ENCODE peak calls at places on chromosomes 6 and 20, in eight cellular contexts. D is activated CD8-positive, alpha-beta memory T cell treated with anti-CD3 and anti-CD28 coated beads for 48 hours; A is fibroblast of lung; W is mucosa of descending colon; U is endothelial cell of umbilical vein; M is naive thymus-derived CD4-positive, alpha-beta T cell; I is posterior vena cava; P is ACHN. K is an unnamed sample.

GRCh38 chr6:135182993-135183531 is 2.0 kb downstream of the MYB start:
- DNase-seq in D (peak; percentile 66), A (no peak), W (peak; percentile 89), U (no peak), M (peak; percentile 37), I (no peak), P (no peak), K (no peak)

GRCh38 chr20:49646126-49646525 is 67.6 kb downstream of the B4GALT5 start:
- DNase-seq in D (no peak), A (peak; percentile 85), W (no peak), U (no peak), M (no peak), I (no peak), P (no peak), K (no peak)

GRCh38 chr6:132067286-132067685 is 116.1 kb upstream of the CCN2 start:
- DNase-seq in D (no peak), A (no peak), W (no peak), U (peak; percentile 82), M (no peak), I (no peak), P (no peak), K (no peak)

GRCh38 chr20:57654363-57654997 is 34.3 kb upstream of the ZBP1 start:
- DNase-seq in D (no peak), A (peak; percentile 55), W (peak; percentile 75), U (peak; percentile 69), M (no peak), I (peak; percentile 70), P (peak; percentile 32), K (peak; percentile 72)

GRCh38 chr6:26156105-26156849 is 69.0 kb downstream of the HFE start:
- DNase-seq in D (peak; percentile 75), A (peak; percentile 81), W (peak; percentile 94), U (peak; percentile 94), M (peak; percentile 87), I (peak; percentile 98), P (peak; percentile 83), K (peak; percentile 90)

GRCh38 chr6:9233226-9233625 is 797.9 kb upstream of the SLC35B3 start:
- DNase-seq in D (no peak), A (no peak), W (no peak), U (no peak), M (no peak), I (no peak), P (no peak), K (no peak)

GRCh38 chr6:6790891-6791290 is 202.4 kb downstream of the LY86 start:
- DNase-seq in D (no peak), A (peak; percentile 35), W (no peak), U (no peak), M (no peak), I (no peak), P (peak; percentile 90), K (no peak)

GRCh38 chr6:43699564-43700186 is 12.1 kb upstream of the MRPS18A start:
- DNase-seq in D (no peak), A (peak; percentile 27), W (peak; percentile 56), U (peak; percentile 89), M (no peak), I (peak; percentile 35), P (no peak), K (no peak)

GRCh38 chr6:83708546-83708969 is 343 bp downstream of the SNAP91 start:
- DNase-seq in D (no peak), A (peak; percentile 19), W (no peak), U (peak; percentile 29), M (no peak), I (no peak), P (no peak), K (peak; percentile 50)

GRCh38 chr6:157977176-157977804 is 4.4 kb upstream of the SYNJ2 start:
- DNase-seq in D (no peak), A (no peak), W (no peak), U (no peak), M (no peak), I (no peak), P (no peak), K (no peak)

GRCh38 chr6:149781715-149782114 is 32.2 kb downstream of the PCMT1 start:
- DNase-seq in D (no peak), A (no peak), W (no peak), U (no peak), M (no peak), I (no peak), P (no peak), K (no peak)

GRCh38 chr6:33639559-33639958 is 18.4 kb downstream of the ITPR3 start:
- DNase-seq in D (no peak), A (no peak), W (no peak), U (no peak), M (no peak), I (no peak), P (no peak), K (no peak)

GRCh38 chr20:59938221-59938620 is 1.9 kb downstream of the PPP1R3D start:
- DNase-seq in D (no peak), A (peak; percentile 50), W (no peak), U (no peak), M (no peak), I (no peak), P (no peak), K (no peak)

GRCh38 chr20:34017610-34018009 is 23.9 kb downstream of the RALY start:
- DNase-seq in D (no peak), A (peak; percentile 98), W (no peak), U (no peak), M (no peak), I (no peak), P (peak; percentile 57), K (no peak)

GRCh38 chr6:3849681-3850450 is 693 bp downstream of the FAM50B start:
- DNase-seq in D (no peak), A (peak; percentile 32), W (no peak), U (peak; percentile 39), M (no peak), I (no peak), P (no peak), K (no peak)

GRCh38 chr6:132041706-132042105 is 90.5 kb upstream of the CCN2 start:
- DNase-seq in D (no peak), A (peak; percentile 63), W (no peak), U (no peak), M (no peak), I (no peak), P (no peak), K (no peak)

GRCh38 chr6:160991411-160992322 is at the start of gene MAP3K4:
- DNase-seq in D (peak; percentile 63), A (peak; percentile 82), W (peak; percentile 81), U (peak; percentile 80), M (peak; percentile 76), I (peak; percentile 94), P (peak; percentile 75), K (peak; percentile 64)

GRCh38 chr6:6494677-6495076 is 93.8 kb upstream of the LY86 start:
- DNase-seq in D (no peak), A (no peak), W (peak; percentile 68), U (no peak), M (no peak), I (peak; percentile 84), P (peak; percentile 30), K (no peak)

GRCh38 chr6:154995241-154996162 is at the start of gene TIAM2:
- DNase-seq in D (peak; percentile 26), A (peak; percentile 35), W (peak; percentile 20), U (no peak), M (no peak), I (peak; percentile 81), P (no peak), K (peak; percentile 56)

GRCh38 chr6:113634352-113635163 is 222.6 kb upstream of the MARCKS start:
- DNase-seq in D (no peak), A (peak; percentile 81), W (no peak), U (no peak), M (no peak), I (no peak), P (no peak), K (no peak)

GRCh38 chr6:123715243-123715863 is 78.6 kb upstream of the TRDN start:
- DNase-seq in D (no peak), A (peak; percentile 1), W (peak; percentile 12), U (peak; percentile 55), M (no peak), I (no peak), P (peak; percentile 38), K (no peak)

GRCh38 chr6:116220172-116220571 is 33.7 kb downstream of the TSPYL4 start:
- DNase-seq in D (no peak), A (peak; percentile 38), W (no peak), U (peak; percentile 25), M (no peak), I (no peak), P (peak; percentile 8), K (no peak)

GRCh38 chr20:53773792-53774371 is 180.2 kb upstream of the ZNF217 start:
- DNase-seq in D (no peak), A (peak; percentile 98), W (no peak), U (peak; percentile 51), M (no peak), I (no peak), P (peak; percentile 68), K (no peak)